ENCODE peak calls at places on chromosomes 12 and 14, in eight cellular contexts. One of them, this sample, is unnamed.

GRCh38 chr12:68367903-68368302 is 35.7 kb upstream of the MDM1 start:
- DNase-seq in CD8-positive, alpha-beta T cell: no peak
- DNase-seq in fibroblast of lung: no peak
- DNase-seq in tibial nerve: no peak
- DNase-seq in thoracic aorta: no peak
- DNase-seq in heart right ventricle: no peak
- DNase-seq in esophagus squamous epithelium: no peak
- DNase-seq in HCT116: no peak
- DNase-seq in this sample: no peak

GRCh38 chr12:113933201-113933786 is 32.8 kb downstream of the RBM19 start:
- DNase-seq in HCT116: no peak
- DNase-seq in thoracic aorta: no peak
- DNase-seq in CD8-positive, alpha-beta T cell: no peak
- DNase-seq in esophagus squamous epithelium: no peak
- DNase-seq in tibial nerve: no peak
- DNase-seq in heart right ventricle: no peak
- DNase-seq in fibroblast of lung: peak; percentile 75
- DNase-seq in this sample: no peak

GRCh38 chr14:32757568-32757967 is 181.1 kb upstream of the NPAS3 start:
- DNase-seq in HCT116: no peak
- DNase-seq in esophagus squamous epithelium: no peak
- DNase-seq in heart right ventricle: no peak
- DNase-seq in CD8-positive, alpha-beta T cell: no peak
- DNase-seq in tibial nerve: no peak
- DNase-seq in fibroblast of lung: no peak
- DNase-seq in thoracic aorta: no peak
- DNase-seq in this sample: no peak

GRCh38 chr14:39372656-39373055 is 59.6 kb downstream of the FBXO33 start:
- DNase-seq in heart right ventricle: no peak
- DNase-seq in esophagus squamous epithelium: no peak
- DNase-seq in tibial nerve: no peak
- DNase-seq in thoracic aorta: no peak
- DNase-seq in HCT116: no peak
- DNase-seq in CD8-positive, alpha-beta T cell: no peak
- DNase-seq in fibroblast of lung: peak; percentile 20
- DNase-seq in this sample: no peak

GRCh38 chr12:6563448-6564050 is 4.5 kb downstream of the NOP2 start:
- DNase-seq in CD8-positive, alpha-beta T cell: peak; percentile 75
- DNase-seq in heart right ventricle: no peak
- DNase-seq in fibroblast of lung: no peak
- DNase-seq in tibial nerve: no peak
- DNase-seq in esophagus squamous epithelium: no peak
- DNase-seq in HCT116: no peak
- DNase-seq in thoracic aorta: no peak
- DNase-seq in this sample: no peak

GRCh38 chr12:9347328-9348127 is 139.3 kb upstream of the PZP start:
- DNase-seq in CD8-positive, alpha-beta T cell: no peak
- DNase-seq in esophagus squamous epithelium: no peak
- DNase-seq in fibroblast of lung: peak; percentile 71
- DNase-seq in HCT116: peak; percentile 10
- DNase-seq in heart right ventricle: no peak
- DNase-seq in tibial nerve: no peak
- DNase-seq in thoracic aorta: no peak
- DNase-seq in this sample: no peak

GRCh38 chr12:69896653-69897381 is 71.8 kb downstream of the MYRFL start:
- DNase-seq in CD8-positive, alpha-beta T cell: no peak
- DNase-seq in tibial nerve: no peak
- DNase-seq in fibroblast of lung: no peak
- DNase-seq in HCT116: no peak
- DNase-seq in thoracic aorta: no peak
- DNase-seq in esophagus squamous epithelium: no peak
- DNase-seq in heart right ventricle: no peak
- DNase-seq in this sample: no peak

GRCh38 chr12:62689042-62689839 is 222.6 kb downstream of the MON2 start:
- DNase-seq in tibial nerve: no peak
- DNase-seq in heart right ventricle: no peak
- DNase-seq in esophagus squamous epithelium: no peak
- DNase-seq in HCT116: no peak
- DNase-seq in thoracic aorta: no peak
- DNase-seq in fibroblast of lung: peak; percentile 36
- DNase-seq in CD8-positive, alpha-beta T cell: no peak
- DNase-seq in this sample: no peak

GRCh38 chr14:65478596-65478995 is 66.1 kb downstream of the FUT8 start:
- DNase-seq in fibroblast of lung: no peak
- DNase-seq in heart right ventricle: no peak
- DNase-seq in tibial nerve: no peak
- DNase-seq in esophagus squamous epithelium: no peak
- DNase-seq in thoracic aorta: no peak
- DNase-seq in CD8-positive, alpha-beta T cell: no peak
- DNase-seq in HCT116: peak; percentile 38
- DNase-seq in this sample: no peak

GRCh38 chr14:71855399-71856036 is 76.7 kb upstream of the RGS6 start:
- DNase-seq in thoracic aorta: no peak
- DNase-seq in CD8-positive, alpha-beta T cell: peak; percentile 46
- DNase-seq in heart right ventricle: peak; percentile 67
- DNase-seq in fibroblast of lung: peak; percentile 70
- DNase-seq in esophagus squamous epithelium: no peak
- DNase-seq in tibial nerve: peak; percentile 62
- DNase-seq in HCT116: peak; percentile 46
- DNase-seq in this sample: no peak

GRCh38 chr12:105814283-105814682 is 324.5 kb downstream of the NUAK1 start:
- DNase-seq in fibroblast of lung: no peak
- DNase-seq in heart right ventricle: no peak
- DNase-seq in CD8-positive, alpha-beta T cell: no peak
- DNase-seq in esophagus squamous epithelium: no peak
- DNase-seq in thoracic aorta: no peak
- DNase-seq in HCT116: no peak
- DNase-seq in tibial nerve: no peak
- DNase-seq in this sample: no peak

GRCh38 chr12:2456122-2456812 is 338.5 kb upstream of the FKBP4 start:
- DNase-seq in HCT116: no peak
- DNase-seq in heart right ventricle: no peak
- DNase-seq in CD8-positive, alpha-beta T cell: no peak
- DNase-seq in esophagus squamous epithelium: no peak
- DNase-seq in thoracic aorta: no peak
- DNase-seq in tibial nerve: no peak
- DNase-seq in fibroblast of lung: no peak
- DNase-seq in this sample: no peak

GRCh38 chr14:51848120-51848519 is 12.3 kb upstream of the GNG2 start:
- DNase-seq in fibroblast of lung: no peak
- DNase-seq in tibial nerve: no peak
- DNase-seq in HCT116: no peak
- DNase-seq in esophagus squamous epithelium: no peak
- DNase-seq in heart right ventricle: no peak
- DNase-seq in thoracic aorta: no peak
- DNase-seq in CD8-positive, alpha-beta T cell: no peak
- DNase-seq in this sample: no peak
- TF ChIP-seq CTCF in fibroblast of lung: no peak
- TF ChIP-seq CTCF in tibial nerve: no peak
- TF ChIP-seq CTCF in HCT116: no peak
- TF ChIP-seq CTCF in esophagus squamous epithelium: no peak
- TF ChIP-seq CTCF in heart right ventricle: no peak
- TF ChIP-seq CTCF in thoracic aorta: no peak
- TF ChIP-seq CTCF in CD8-positive, alpha-beta T cell: no peak
- TF ChIP-seq CTCF in this sample: no peak

GRCh38 chr14:29264865-29265264 is 498.3 kb downstream of the FOXG1 start:
- DNase-seq in fibroblast of lung: no peak
- DNase-seq in CD8-positive, alpha-beta T cell: no peak
- DNase-seq in HCT116: no peak
- DNase-seq in tibial nerve: no peak
- DNase-seq in heart right ventricle: no peak
- DNase-seq in esophagus squamous epithelium: no peak
- DNase-seq in thoracic aorta: no peak
- DNase-seq in this sample: no peak
- H3K9me3 ChIP-seq in fibroblast of lung: no peaks in the 10 kb centered on the region
- H3K9me3 ChIP-seq in CD8-positive, alpha-beta T cell: no peaks in the 10 kb centered on the region
- H3K9me3 ChIP-seq in HCT116: peaks cover 6% of the 10 kb centered on the region
- H3K9me3 ChIP-seq in tibial nerve: no peaks in the 10 kb centered on the region
- H3K9me3 ChIP-seq in heart right ventricle: no peaks in the 10 kb centered on the region
- H3K9me3 ChIP-seq in esophagus squamous epithelium: no peaks in the 10 kb centered on the region
- H3K9me3 ChIP-seq in thoracic aorta: no peaks in the 10 kb centered on the region
- H3K9me3 ChIP-seq in this sample: no peaks in the 10 kb centered on the region

GRCh38 chr12:47753021-47754001 is 5.4 kb downstream of the RAPGEF3 start:
- DNase-seq in heart right ventricle: peak; percentile 84
- DNase-seq in CD8-positive, alpha-beta T cell: no peak
- DNase-seq in tibial nerve: no peak
- DNase-seq in fibroblast of lung: no peak
- DNase-seq in esophagus squamous epithelium: no peak
- DNase-seq in HCT116: no peak
- DNase-seq in thoracic aorta: peak; percentile 73
- DNase-seq in this sample: no peak
- H3K4me1 ChIP-seq in heart right ventricle: peaks cover 75% of the 10 kb centered on the region
- H3K4me1 ChIP-seq in CD8-positive, alpha-beta T cell: peaks cover 8% of the 10 kb centered on the region
- H3K4me1 ChIP-seq in tibial nerve: peaks cover 31% of the 10 kb centered on the region
- H3K4me1 ChIP-seq in fibroblast of lung: peaks cover 12% of the 10 kb centered on the region
- H3K4me1 ChIP-seq in esophagus squamous epithelium: peaks cover 59% of the 10 kb centered on the region
- H3K4me1 ChIP-seq in HCT116: peaks cover 48% of the 10 kb centered on the region
- H3K4me1 ChIP-seq in thoracic aorta: peaks cover 73% of the 10 kb centered on the region
- H3K4me1 ChIP-seq in this sample: peaks cover 67% of the 10 kb centered on the region

DNA sequence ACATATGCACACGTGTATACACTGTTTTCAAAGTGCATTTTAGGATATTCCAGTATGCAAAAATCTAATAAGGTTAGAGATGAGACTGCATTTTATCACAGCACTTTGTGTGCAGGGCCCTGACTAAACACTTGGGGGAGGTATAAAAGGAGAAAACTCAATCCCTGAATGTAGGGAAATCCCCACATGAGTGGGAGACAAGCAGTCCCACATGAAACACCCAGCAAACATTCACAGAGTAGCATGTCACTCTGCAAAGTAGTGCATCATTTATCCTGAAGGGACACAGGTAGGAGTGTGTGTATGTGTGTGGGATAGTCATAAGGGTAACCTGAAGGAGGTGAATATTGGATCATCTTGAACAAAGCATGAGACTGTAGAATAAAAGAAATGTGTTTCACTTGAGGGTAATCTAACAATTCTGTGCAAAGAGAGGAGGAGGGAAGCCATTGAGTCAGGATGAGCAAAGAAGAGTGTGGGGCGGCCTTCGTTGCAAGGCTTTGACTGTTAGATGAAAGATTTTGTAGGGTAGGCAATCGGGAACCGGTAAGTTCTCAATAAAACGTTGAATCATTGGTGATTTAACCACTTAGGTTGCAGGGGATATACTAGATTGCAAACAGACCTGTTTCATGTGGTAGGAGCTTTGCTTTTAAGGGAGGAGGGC is 2.9 kb downstream of the PRPF40B start:
- DNase-seq in fibroblast of lung: no peak
- DNase-seq in CD8-positive, alpha-beta T cell: no peak
- DNase-seq in thoracic aorta: no peak
- DNase-seq in HCT116: no peak
- DNase-seq in esophagus squamous epithelium: no peak
- DNase-seq in tibial nerve: no peak
- DNase-seq in heart right ventricle: no peak
- DNase-seq in this sample: peak; percentile 14
- TF ChIP-seq CTCF in fibroblast of lung: no peak
- TF ChIP-seq CTCF in CD8-positive, alpha-beta T cell: peak; percentile 28
- TF ChIP-seq CTCF in thoracic aorta: no peak
- TF ChIP-seq CTCF in HCT116: no peak
- TF ChIP-seq CTCF in esophagus squamous epithelium: peak; percentile 9
- TF ChIP-seq CTCF in tibial nerve: no peak
- TF ChIP-seq CTCF in heart right ventricle: no peak
- TF ChIP-seq CTCF in this sample: no peak